ENCODE peak calls at places on chromosome 6, in four cellular contexts. P is T-helper 2 cell, R is heart right ventricle, O is smooth muscle cell of the brain vasculature. M is an unnamed sample.

GRCh38 chr6:144586986-144587385 is 301.9 kb downstream of the UTRN start:
- DNase-seq in O (no peak), R (no peak), P (no peak), M (no peak)

GRCh38 chr6:149210376-149210775 is 107.1 kb upstream of the TAB2 start:
- DNase-seq in R (no peak), P (peak), O (no peak), M (no peak)

GRCh38 chr6:52016918-52017748 is 70.3 kb downstream of the PKHD1 start:
- DNase-seq in O (no peak), P (no peak), R (no peak), M (no peak)

GRCh38 chr6:111552241-111552744 is 53.4 kb downstream of the TRAF3IP2 start:
- DNase-seq in O (peak), R (peak), P (no peak), M (no peak)

GRCh38 chr6:3566812-3567211 is 110.0 kb upstream of the SLC22A23 start:
- DNase-seq in P (no peak), O (no peak), R (no peak), M (no peak)

GRCh38 chr6:67594366-67594765 is 1040.7 kb upstream of the ADGRB3 start:
- DNase-seq in P (no peak), R (no peak), O (no peak), M (no peak)

GRCh38 chr6:133817460-133818047 is 71.4 kb upstream of the TCF21 start:
- DNase-seq in P (peak), R (no peak), O (no peak), M (no peak)

GRCh38 chr6:30882764-30883475 is 1.4 kb upstream of the DDR1 start:
- DNase-seq in P (no peak), R (no peak), O (no peak), M (no peak)

GRCh38 chr6:21526974-21527373 is 66.6 kb upstream of the SOX4 start:
- DNase-seq in P (no peak), R (no peak), O (no peak), M (no peak)

GRCh38 chr6:136104556-136104955 is 145.6 kb downstream of the MTFR2 start:
- DNase-seq in P (no peak), R (no peak), O (no peak), M (no peak)

GRCh38 chr6:14722001-14722567 is 523.8 kb upstream of the JARID2 start:
- DNase-seq in R (no peak), P (no peak), O (no peak), M (no peak)

GRCh38 chr6:99426454-99426762 is 1.3 kb upstream of the PNISR start:
- DNase-seq in R (no peak), O (no peak), P (no peak), M (no peak)

GRCh38 chr6:64439274-64439673 is 803.7 kb downstream of the PHF3 start:
- DNase-seq in P (no peak), R (no peak), O (no peak), M (peak)

GRCh38 chr6:149318581-149319286 is 1.2 kb downstream of the TAB2 start:
- DNase-seq in O (no peak), R (no peak), P (peak), M (no peak)

GRCh38 chr6:79841577-79842381 is 105.6 kb downstream of the ELOVL4 start:
- DNase-seq in P (peak), O (no peak), R (no peak), M (no peak)

GRCh38 chr6:166944666-166945256 is 11.6 kb downstream of the RNASET2 start:
- DNase-seq in O (no peak), P (no peak), R (no peak), M (no peak)

GRCh38 chr6:29892696-29893095 is 49.6 kb upstream of the HLA-A start:
- DNase-seq in P (no peak), R (no peak), O (no peak), M (no peak)

GRCh38 chr6:98904096-98904495 is 43.6 kb downstream of the FBXL4 start:
- DNase-seq in P (no peak), R (no peak), O (no peak), M (no peak)